ENCODE peak calls at places on chromosome 2, in six cellular contexts. One of them, this sample, is unnamed.

GRCh38 chr2:85106489-85107180 is 26.6 kb upstream of the TCF7L1 start:
- DNase-seq in fibroblast of lung: peak
- DNase-seq in NCI-H1436: no peak
- DNase-seq in activated T-helper 1 cell treated with Interleukin-2 at 50 U/mL for 16 hours: no peak
- DNase-seq in NCI-H2171: no peak
- DNase-seq in DMS153: no peak
- DNase-seq in this sample: peak

GRCh38 chr2:77161009-77161408 is 361.2 kb downstream of the LRRTM4 start:
- DNase-seq in fibroblast of lung: peak
- DNase-seq in NCI-H1436: no peak
- DNase-seq in activated T-helper 1 cell treated with Interleukin-2 at 50 U/mL for 16 hours: no peak
- DNase-seq in NCI-H2171: no peak
- DNase-seq in DMS153: no peak
- DNase-seq in this sample: no peak

GRCh38 chr2:199994296-199994695 is 38.9 kb downstream of the MAIP1 start:
- DNase-seq in fibroblast of lung: no peak
- DNase-seq in NCI-H1436: no peak
- DNase-seq in activated T-helper 1 cell treated with Interleukin-2 at 50 U/mL for 16 hours: no peak
- DNase-seq in NCI-H2171: no peak
- DNase-seq in DMS153: no peak
- DNase-seq in this sample: no peak

GRCh38 chr2:19504400-19505198 is 146.2 kb upstream of the OSR1 start:
- DNase-seq in fibroblast of lung: no peak
- DNase-seq in NCI-H1436: no peak
- DNase-seq in activated T-helper 1 cell treated with Interleukin-2 at 50 U/mL for 16 hours: no peak
- DNase-seq in NCI-H2171: no peak
- DNase-seq in DMS153: peak
- DNase-seq in this sample: no peak

GRCh38 chr2:216583157-216583556 is 50.1 kb upstream of the IGFBP2 start:
- DNase-seq in fibroblast of lung: peak
- DNase-seq in NCI-H1436: no peak
- DNase-seq in activated T-helper 1 cell treated with Interleukin-2 at 50 U/mL for 16 hours: no peak
- DNase-seq in NCI-H2171: no peak
- DNase-seq in DMS153: no peak
- DNase-seq in this sample: peak

GRCh38 chr2:207260021-207260420 is 94.3 kb upstream of the KLF7 start:
- DNase-seq in fibroblast of lung: peak
- DNase-seq in NCI-H1436: no peak
- DNase-seq in activated T-helper 1 cell treated with Interleukin-2 at 50 U/mL for 16 hours: no peak
- DNase-seq in NCI-H2171: no peak
- DNase-seq in DMS153: no peak
- DNase-seq in this sample: peak

GRCh38 chr2:73987109-73987947 is 2.6 kb downstream of the TET3 start:
- DNase-seq in fibroblast of lung: peak
- DNase-seq in NCI-H1436: no peak
- DNase-seq in activated T-helper 1 cell treated with Interleukin-2 at 50 U/mL for 16 hours: no peak
- DNase-seq in NCI-H2171: no peak
- DNase-seq in DMS153: no peak
- DNase-seq in this sample: peak

GRCh38 chr2:210199186-210199765 is 26.0 kb downstream of the ACADL start:
- DNase-seq in fibroblast of lung: peak
- DNase-seq in NCI-H1436: peak
- DNase-seq in activated T-helper 1 cell treated with Interleukin-2 at 50 U/mL for 16 hours: no peak
- DNase-seq in NCI-H2171: peak
- DNase-seq in DMS153: no peak
- DNase-seq in this sample: peak

GRCh38 chr2:149799296-149799695 is 211.7 kb upstream of the MMADHC start:
- DNase-seq in fibroblast of lung: peak
- DNase-seq in NCI-H1436: no peak
- DNase-seq in activated T-helper 1 cell treated with Interleukin-2 at 50 U/mL for 16 hours: no peak
- DNase-seq in NCI-H2171: no peak
- DNase-seq in DMS153: no peak
- DNase-seq in this sample: peak

GRCh38 chr2:55408098-55408882 is 11.4 kb downstream of the CCDC88A start:
- DNase-seq in fibroblast of lung: peak
- DNase-seq in NCI-H1436: no peak
- DNase-seq in activated T-helper 1 cell treated with Interleukin-2 at 50 U/mL for 16 hours: no peak
- DNase-seq in NCI-H2171: no peak
- DNase-seq in DMS153: no peak
- DNase-seq in this sample: peak

GRCh38 chr2:177172034-177172880 is 40.3 kb upstream of the HNRNPA3 start:
- DNase-seq in fibroblast of lung: peak
- DNase-seq in NCI-H1436: no peak
- DNase-seq in activated T-helper 1 cell treated with Interleukin-2 at 50 U/mL for 16 hours: no peak
- DNase-seq in NCI-H2171: no peak
- DNase-seq in DMS153: no peak
- DNase-seq in this sample: peak

GRCh38 chr2:181005809-181006208 is 25.4 kb downstream of the UBE2E3 start:
- DNase-seq in fibroblast of lung: no peak
- DNase-seq in NCI-H1436: no peak
- DNase-seq in activated T-helper 1 cell treated with Interleukin-2 at 50 U/mL for 16 hours: no peak
- DNase-seq in NCI-H2171: no peak
- DNase-seq in DMS153: no peak
- DNase-seq in this sample: peak

GRCh38 chr2:24365051-24365450 is 4.7 kb upstream of the ITSN2 start:
- DNase-seq in fibroblast of lung: no peak
- DNase-seq in NCI-H1436: no peak
- DNase-seq in activated T-helper 1 cell treated with Interleukin-2 at 50 U/mL for 16 hours: no peak
- DNase-seq in NCI-H2171: peak
- DNase-seq in DMS153: peak
- DNase-seq in this sample: no peak

GRCh38 chr2:85539361-85540130 is 578 bp downstream of the MAT2A start:
- DNase-seq in fibroblast of lung: peak
- DNase-seq in NCI-H1436: peak
- DNase-seq in activated T-helper 1 cell treated with Interleukin-2 at 50 U/mL for 16 hours: peak
- DNase-seq in NCI-H2171: peak
- DNase-seq in DMS153: no peak
- DNase-seq in this sample: peak

GRCh38 chr2:40412456-40412855 is 39.4 kb downstream of the SLC8A1 start:
- DNase-seq in fibroblast of lung: peak
- DNase-seq in NCI-H1436: no peak
- DNase-seq in activated T-helper 1 cell treated with Interleukin-2 at 50 U/mL for 16 hours: no peak
- DNase-seq in NCI-H2171: no peak
- DNase-seq in DMS153: no peak
- DNase-seq in this sample: peak

This sample was measured in EH.